ENCODE peak calls at places on chromosomes 6 and 20, in five cellular contexts. F is tibial nerve, N is H1, Q is ovary, W is sigmoid colon. C is an unnamed sample.

GRCh38 chr6:7034055-7034454 is 73.7 kb upstream of the RREB1 start:
- DNase-seq in Q (no peak), F (no peak), W (no peak), N (no peak), C (no peak)

GRCh38 chr20:17227669-17228623 is 1.1 kb downstream of the PCSK2 start:
- DNase-seq in Q (peak; percentile 51), F (no peak), W (peak; percentile 62), N (peak; percentile 59), C (no peak)

GRCh38 chr6:15504581-15505350 is 158.1 kb downstream of the DTNBP1 start:
- DNase-seq in N (no peak), Q (peak; percentile 86), W (peak; percentile 92), F (peak; percentile 66), C (peak; percentile 82)

GRCh38 chr6:169971951-169972651 is 220.7 kb downstream of the ERMARD start:
- DNase-seq in N (peak; percentile 34), W (peak; percentile 53), F (no peak), Q (no peak), C (no peak)

GRCh38 chr6:106522557-106522956 is 106.7 kb downstream of the RTN4IP1 start:
- DNase-seq in W (no peak), N (no peak), F (no peak), Q (no peak), C (no peak)

GRCh38 chr6:4449409-4449808 is 314.0 kb upstream of the ECI2 start:
- DNase-seq in Q (no peak), W (no peak), N (no peak), F (no peak), C (no peak)

GRCh38 chr20:9422335-9422734 is 92.1 kb upstream of the LAMP5 start:
- DNase-seq in W (no peak), N (no peak), Q (no peak), F (no peak), C (no peak)

GRCh38 chr6:150813319-150813992 is 52.0 kb upstream of the MTHFD1L start:
- DNase-seq in N (no peak), Q (no peak), W (no peak), F (no peak), C (peak; percentile 30)

GRCh38 chr20:31974975-31975481 is 7.1 kb downstream of the XKR7 start:
- DNase-seq in F (no peak), Q (no peak), N (peak; percentile 69), W (no peak), C (no peak)

GRCh38 chr6:53484409-53485280 is 60.3 kb downstream of the GCLC start:
- DNase-seq in N (peak; percentile 73), W (peak; percentile 84), Q (no peak), F (peak; percentile 73), C (peak; percentile 51)

GRCh38 chr6:7559651-7560385 is 18.3 kb downstream of the DSP start:
- DNase-seq in F (no peak), W (no peak), Q (no peak), N (no peak), C (no peak)

GRCh38 chr6:164102701-164103100 is 688.2 kb downstream of the QKI start:
- DNase-seq in F (no peak), W (no peak), Q (no peak), N (no peak), C (no peak)

GRCh38 chr20:44475694-44476560 is at the start of gene TTPAL:
- DNase-seq in W (peak; percentile 95), N (peak; percentile 95), Q (peak; percentile 95), F (peak; percentile 85), C (peak; percentile 89)

GRCh38 chr6:1853761-1854160 is 244.0 kb downstream of the FOXC1 start:
- DNase-seq in Q (no peak), F (no peak), W (no peak), N (no peak), C (no peak)

GRCh38 chr6:72410769-72411168 is 211.1 kb upstream of the KCNQ5 start:
- DNase-seq in F (no peak), Q (no peak), W (no peak), N (no peak), C (no peak)

GRCh38 chr6:28165566-28165965 is 23.9 kb downstream of the ZKSCAN8 start:
- DNase-seq in F (no peak), W (no peak), Q (no peak), N (no peak), C (no peak)

GRCh38 chr6:44161997-44162338 is 3.3 kb downstream of the CAPN11 start:
- DNase-seq in W (no peak), F (no peak), Q (no peak), N (peak; percentile 39), C (no peak)

GRCh38 chr20:45322952-45323383 is 14.9 kb upstream of the MATN4 start:
- DNase-seq in Q (no peak), F (no peak), N (no peak), W (peak; percentile 79), C (peak; percentile 72)

GRCh38 chr20:23284009-23284408 is 66.6 kb upstream of the NXT1 start:
- DNase-seq in W (no peak), N (no peak), F (no peak), Q (no peak), C (no peak)

GRCh38 chr6:169752074-169752623 is 727 bp downstream of the ERMARD start:
- DNase-seq in W (no peak), Q (no peak), N (no peak), F (no peak), C (no peak)

GRCh38 chr6:164247106-164247505 is 832.6 kb downstream of the QKI start:
- DNase-seq in F (no peak), N (no peak), W (no peak), Q (no peak), C (no peak)

GRCh38 chr6:127120787-127121636 is 2.5 kb downstream of the RSPO3 start:
- DNase-seq in W (peak; percentile 91), F (peak; percentile 34), N (peak; percentile 89), Q (peak; percentile 68), C (peak; percentile 41)

GRCh38 chr6:167336818-167337217 is 11.9 kb downstream of the TTLL2 start:
- DNase-seq in N (no peak), W (no peak), Q (no peak), F (no peak), C (no peak)

GRCh38 chr6:136401749-136402148 is 112.1 kb upstream of the BCLAF1 start:
- DNase-seq in W (no peak), F (no peak), N (no peak), Q (no peak), C (no peak)

GRCh38 chr20:17985388-17986018 is 16.7 kb downstream of the MGME1 start:
- DNase-seq in F (no peak), N (no peak), Q (no peak), W (no peak), C (no peak)

GRCh38 chr6:108748959-108749358 is 99.3 kb upstream of the ARMC2 start:
- DNase-seq in N (no peak), F (no peak), W (no peak), Q (no peak), C (no peak)

GRCh38 chr6:89859744-89860143 is 30.1 kb downstream of the CASP8AP2 start:
- DNase-seq in W (no peak), Q (no peak), F (no peak), N (no peak), C (no peak)

GRCh38 chr6:166751051-166751595 is 124.1 kb upstream of the RPS6KA2 start:
- DNase-seq in Q (no peak), F (no peak), W (no peak), N (no peak), C (no peak)

GRCh38 chr6:132814716-132815570 is 574 bp downstream of the RPS12 start:
- DNase-seq in Q (no peak), W (no peak), F (no peak), N (no peak), C (no peak)

GRCh38 chr6:98215531-98215930 is 618.8 kb upstream of the POU3F2 start:
- DNase-seq in W (no peak), Q (no peak), F (no peak), N (no peak), C (no peak)

GRCh38 chr20:13220194-13220856 is 749 bp upstream of the ISM1 start:
- DNase-seq in N (peak; percentile 81), Q (peak; percentile 39), W (peak; percentile 86), F (peak; percentile 58), C (peak; percentile 60)
- TF ChIP-seq POLR2A in N (no peak), Q (no peak), W (no peak), F (peak; percentile 47), C (peak; percentile 37)

GRCh38 chr20:5895626-5896025 is 54.7 kb downstream of the TRMT6 start:
- DNase-seq in W (no peak), F (no peak), N (no peak), Q (no peak), C (no peak)
- H3K4me3 ChIP-seq in W (no peak overlapping the region), F (no peak overlapping the region), N (no peak overlapping the region), Q (no peak overlapping the region), C (no peak overlapping the region)

GRCh38 chr6:25138024-25138696 is 141.0 kb upstream of the CARMIL1 start:
- DNase-seq in Q (peak; percentile 49), F (no peak), N (no peak), W (peak; percentile 84), C (peak; percentile 46)
- TF ChIP-seq POLR2A in Q (peak; percentile 47), F (peak; percentile 45), N (no peak), W (peak; percentile 56), C (peak; percentile 48)

DNA sequence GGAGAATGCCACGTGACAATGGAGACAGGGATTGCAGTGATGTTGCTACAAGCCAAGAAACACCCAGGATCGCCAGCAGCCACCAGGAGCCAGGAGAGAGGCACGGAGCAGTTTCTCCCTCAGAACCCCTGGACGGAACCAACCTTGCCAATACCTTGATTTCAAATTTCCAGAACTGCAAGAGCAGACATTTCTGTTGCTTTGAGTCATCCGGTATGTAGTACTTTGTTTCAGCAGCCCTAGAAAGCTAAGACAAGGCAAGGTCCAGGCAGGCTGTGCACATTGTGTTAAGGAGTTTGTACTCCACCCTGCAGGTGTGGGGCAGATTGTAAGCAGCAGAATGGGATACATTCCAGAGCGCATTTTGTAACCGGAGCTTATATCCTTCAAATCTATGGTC is 48.3 kb downstream of the TRERF1 start:
- DNase-seq in N (no peak), Q (no peak), F (no peak), W (no peak), C (no peak)
- H3K4me3 ChIP-seq in N (no peak overlapping the region), Q (no peak overlapping the region), F (no peak overlapping the region), W (no peak overlapping the region), C (no peak overlapping the region)

GRCh38 chr6:143536461-143536865 is 24.9 kb upstream of the FUCA2 start:
- DNase-seq in N (peak; percentile 75), Q (no peak), W (no peak), F (no peak), C (no peak)
- TF ChIP-seq POLR2A in N (no peak), Q (no peak), W (no peak), F (no peak), C (no peak)

GRCh38 chr20:12112665-12113064 is 195.0 kb downstream of the BTBD3 start:
- DNase-seq in N (no peak), W (no peak), Q (no peak), F (no peak), C (no peak)
- H3K4me3 ChIP-seq in N (no peak overlapping the region), W (no peak overlapping the region), Q (no peak overlapping the region), F (no peak overlapping the region), C (no peak overlapping the region)